ENCODE peak calls at places on chromosomes 12 and 14, in ten cellular contexts. One of them, this sample, is unnamed.

GRCh38 chr14:51304428-51304827 is 64.4 kb downstream of the TMX1 start:
- DNase-seq in lower leg skin: no peak
- DNase-seq in endothelial cell: no peak
- DNase-seq in psoas muscle: no peak
- DNase-seq in K562: no peak
- DNase-seq in lung: no peak
- DNase-seq in heart right ventricle: no peak
- DNase-seq in GM23338: peak
- DNase-seq in prostate gland: no peak
- DNase-seq in Calu3: no peak
- DNase-seq in this sample: no peak

GRCh38 chr12:93802698-93803097 is 125.5 kb downstream of the CRADD start:
- DNase-seq in lower leg skin: no peak
- DNase-seq in endothelial cell: no peak
- DNase-seq in psoas muscle: no peak
- DNase-seq in K562: no peak
- DNase-seq in lung: no peak
- DNase-seq in heart right ventricle: no peak
- DNase-seq in GM23338: peak
- DNase-seq in prostate gland: no peak
- DNase-seq in Calu3: no peak
- DNase-seq in this sample: no peak

GRCh38 chr12:108425238-108425795 is 86.2 kb upstream of the CMKLR1 start:
- DNase-seq in lower leg skin: no peak
- DNase-seq in endothelial cell: no peak
- DNase-seq in psoas muscle: no peak
- DNase-seq in K562: no peak
- DNase-seq in lung: no peak
- DNase-seq in heart right ventricle: no peak
- DNase-seq in GM23338: peak
- DNase-seq in prostate gland: no peak
- DNase-seq in Calu3: no peak
- DNase-seq in this sample: no peak

GRCh38 chr12:53268009-53268636 is at the start of gene ESPL1:
- DNase-seq in lower leg skin: peak
- DNase-seq in endothelial cell: peak
- DNase-seq in psoas muscle: peak
- DNase-seq in K562: peak
- DNase-seq in lung: peak
- DNase-seq in heart right ventricle: peak
- DNase-seq in GM23338: peak
- DNase-seq in prostate gland: peak
- DNase-seq in Calu3: peak
- DNase-seq in this sample: no peak

GRCh38 chr14:60656755-60657608 is 7.7 kb upstream of the SIX1 start:
- DNase-seq in lower leg skin: peak
- DNase-seq in endothelial cell: peak
- DNase-seq in psoas muscle: peak
- DNase-seq in K562: peak
- DNase-seq in lung: no peak
- DNase-seq in heart right ventricle: peak
- DNase-seq in GM23338: peak
- DNase-seq in prostate gland: peak
- DNase-seq in Calu3: peak
- DNase-seq in this sample: no peak

GRCh38 chr12:78802593-78802992 is 62.0 kb upstream of the SYT1 start:
- DNase-seq in lower leg skin: no peak
- DNase-seq in endothelial cell: no peak
- DNase-seq in psoas muscle: no peak
- DNase-seq in K562: no peak
- DNase-seq in lung: no peak
- DNase-seq in heart right ventricle: no peak
- DNase-seq in GM23338: peak
- DNase-seq in prostate gland: no peak
- DNase-seq in Calu3: peak
- DNase-seq in this sample: no peak

GRCh38 chr14:105141486-105142281 is 26.9 kb downstream of the JAG2 start:
- DNase-seq in lower leg skin: peak
- DNase-seq in endothelial cell: no peak
- DNase-seq in psoas muscle: peak
- DNase-seq in K562: no peak
- DNase-seq in lung: no peak
- DNase-seq in heart right ventricle: no peak
- DNase-seq in GM23338: no peak
- DNase-seq in prostate gland: no peak
- DNase-seq in Calu3: no peak
- DNase-seq in this sample: peak

GRCh38 chr14:52356025-52356424 is 41.9 kb downstream of the PTGER2 start:
- DNase-seq in lower leg skin: no peak
- DNase-seq in endothelial cell: no peak
- DNase-seq in psoas muscle: no peak
- DNase-seq in K562: no peak
- DNase-seq in lung: no peak
- DNase-seq in heart right ventricle: no peak
- DNase-seq in GM23338: no peak
- DNase-seq in prostate gland: no peak
- DNase-seq in Calu3: no peak
- DNase-seq in this sample: no peak

GRCh38 chr14:70886421-70887206 is 20.6 kb upstream of the PCNX1 start:
- DNase-seq in lower leg skin: no peak
- DNase-seq in endothelial cell: no peak
- DNase-seq in psoas muscle: no peak
- DNase-seq in K562: peak
- DNase-seq in lung: no peak
- DNase-seq in heart right ventricle: no peak
- DNase-seq in GM23338: no peak
- DNase-seq in prostate gland: no peak
- DNase-seq in Calu3: no peak
- DNase-seq in this sample: no peak

GRCh38 chr12:40192704-40193255 is 32.0 kb upstream of the LRRK2 start:
- DNase-seq in lower leg skin: no peak
- DNase-seq in endothelial cell: no peak
- DNase-seq in psoas muscle: no peak
- DNase-seq in K562: no peak
- DNase-seq in lung: no peak
- DNase-seq in heart right ventricle: no peak
- DNase-seq in GM23338: no peak
- DNase-seq in prostate gland: no peak
- DNase-seq in Calu3: no peak
- DNase-seq in this sample: no peak

GRCh38 chr12:120110550-120111501 is 5.7 kb downstream of the RAB35 start:
- DNase-seq in lower leg skin: peak
- DNase-seq in endothelial cell: peak
- DNase-seq in psoas muscle: peak
- DNase-seq in K562: no peak
- DNase-seq in lung: peak
- DNase-seq in heart right ventricle: peak
- DNase-seq in GM23338: peak
- DNase-seq in prostate gland: no peak
- DNase-seq in Calu3: no peak
- DNase-seq in this sample: peak

GRCh38 chr14:45705954-45706353 is 453.0 kb upstream of the MIS18BP1 start:
- DNase-seq in lower leg skin: no peak
- DNase-seq in endothelial cell: no peak
- DNase-seq in psoas muscle: no peak
- DNase-seq in K562: no peak
- DNase-seq in lung: no peak
- DNase-seq in heart right ventricle: no peak
- DNase-seq in GM23338: no peak
- DNase-seq in prostate gland: no peak
- DNase-seq in Calu3: no peak
- DNase-seq in this sample: no peak

GRCh38 chr14:88255798-88256197 is 67.3 kb downstream of the KCNK10 start:
- DNase-seq in lower leg skin: no peak
- DNase-seq in endothelial cell: no peak
- DNase-seq in psoas muscle: no peak
- DNase-seq in K562: no peak
- DNase-seq in lung: no peak
- DNase-seq in heart right ventricle: no peak
- DNase-seq in GM23338: no peak
- DNase-seq in prostate gland: no peak
- DNase-seq in Calu3: no peak
- DNase-seq in this sample: no peak

DNA sequence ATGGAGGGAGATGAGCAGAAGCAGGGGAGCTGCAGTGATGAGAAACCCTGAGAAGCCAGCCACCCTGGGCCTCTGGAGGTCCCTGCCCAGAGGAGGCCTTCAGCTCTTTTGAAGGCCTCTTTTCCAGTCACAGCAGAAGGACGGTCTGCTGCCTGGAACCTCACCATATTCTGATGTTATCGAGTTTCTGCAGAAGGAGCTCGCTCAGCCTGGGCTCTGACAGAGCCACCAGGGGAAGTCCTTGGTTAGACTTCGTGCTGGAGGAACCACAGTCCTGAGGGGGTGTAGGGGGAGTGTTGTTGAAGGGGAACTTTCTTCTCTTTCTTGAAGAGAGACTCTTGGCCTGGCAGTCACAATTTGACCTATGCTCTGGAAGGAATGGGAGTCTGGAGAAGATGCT is 25.1 kb upstream of the BATF start:
- DNase-seq in lower leg skin: peak
- DNase-seq in endothelial cell: no peak
- DNase-seq in psoas muscle: no peak
- DNase-seq in K562: no peak
- DNase-seq in lung: peak
- DNase-seq in heart right ventricle: no peak
- DNase-seq in GM23338: no peak
- DNase-seq in prostate gland: no peak
- DNase-seq in Calu3: no peak
- DNase-seq in this sample: no peak
- TF ChIP-seq CTCF in lower leg skin: no peak
- TF ChIP-seq CTCF in endothelial cell: no peak
- TF ChIP-seq CTCF in psoas muscle: no peak
- TF ChIP-seq CTCF in K562: no peak
- TF ChIP-seq CTCF in lung: no peak
- TF ChIP-seq CTCF in heart right ventricle: no peak
- TF ChIP-seq CTCF in GM23338: no peak
- TF ChIP-seq CTCF in prostate gland: no peak
- TF ChIP-seq CTCF in Calu3: no peak
- TF ChIP-seq CTCF in this sample: no peak

GRCh38 chr12:88185279-88185678 is 43.2 kb downstream of the TMTC3 start:
- DNase-seq in lower leg skin: no peak
- DNase-seq in endothelial cell: no peak
- DNase-seq in psoas muscle: no peak
- DNase-seq in K562: no peak
- DNase-seq in lung: no peak
- DNase-seq in heart right ventricle: no peak
- DNase-seq in GM23338: no peak
- DNase-seq in prostate gland: no peak
- DNase-seq in Calu3: no peak
- DNase-seq in this sample: no peak

GRCh38 chr12:88179436-88180014 is 37.4 kb downstream of the TMTC3 start:
- DNase-seq in lower leg skin: no peak
- DNase-seq in endothelial cell: no peak
- DNase-seq in psoas muscle: no peak
- DNase-seq in K562: no peak
- DNase-seq in lung: no peak
- DNase-seq in heart right ventricle: no peak
- DNase-seq in GM23338: no peak
- DNase-seq in prostate gland: no peak
- DNase-seq in Calu3: no peak
- DNase-seq in this sample: no peak

GRCh38 chr12:88184196-88184595 is 42.1 kb downstream of the TMTC3 start:
- DNase-seq in lower leg skin: no peak
- DNase-seq in endothelial cell: no peak
- DNase-seq in psoas muscle: no peak
- DNase-seq in K562: no peak
- DNase-seq in lung: no peak
- DNase-seq in heart right ventricle: no peak
- DNase-seq in GM23338: no peak
- DNase-seq in prostate gland: no peak
- DNase-seq in Calu3: no peak
- DNase-seq in this sample: no peak

GRCh38 chr12:88182431-88182830 is 40.3 kb downstream of the TMTC3 start:
- DNase-seq in lower leg skin: no peak
- DNase-seq in endothelial cell: no peak
- DNase-seq in psoas muscle: no peak
- DNase-seq in K562: no peak
- DNase-seq in lung: no peak
- DNase-seq in heart right ventricle: no peak
- DNase-seq in GM23338: no peak
- DNase-seq in prostate gland: no peak
- DNase-seq in Calu3: no peak
- DNase-seq in this sample: no peak

GRCh38 chr12:88181881-88182280 is 39.8 kb downstream of the TMTC3 start:
- DNase-seq in lower leg skin: no peak
- DNase-seq in endothelial cell: no peak
- DNase-seq in psoas muscle: no peak
- DNase-seq in K562: no peak
- DNase-seq in lung: no peak
- DNase-seq in heart right ventricle: no peak
- DNase-seq in GM23338: no peak
- DNase-seq in prostate gland: no peak
- DNase-seq in Calu3: no peak
- DNase-seq in this sample: no peak
- TF ChIP-seq CTCF in lower leg skin: no peak
- TF ChIP-seq CTCF in endothelial cell: no peak
- TF ChIP-seq CTCF in psoas muscle: no peak
- TF ChIP-seq CTCF in K562: no peak
- TF ChIP-seq CTCF in lung: no peak
- TF ChIP-seq CTCF in heart right ventricle: no peak
- TF ChIP-seq CTCF in GM23338: no peak
- TF ChIP-seq CTCF in prostate gland: no peak
- TF ChIP-seq CTCF in Calu3: no peak
- TF ChIP-seq CTCF in this sample: no peak

GRCh38 chr12:112714166-112714565 is 77.4 kb upstream of the RPH3A start:
- DNase-seq in lower leg skin: no peak
- DNase-seq in endothelial cell: no peak
- DNase-seq in psoas muscle: no peak
- DNase-seq in K562: no peak
- DNase-seq in lung: no peak
- DNase-seq in heart right ventricle: no peak
- DNase-seq in GM23338: no peak
- DNase-seq in prostate gland: no peak
- DNase-seq in Calu3: no peak
- DNase-seq in this sample: no peak
- TF ChIP-seq CTCF in lower leg skin: no peak
- TF ChIP-seq CTCF in endothelial cell: no peak
- TF ChIP-seq CTCF in psoas muscle: no peak
- TF ChIP-seq CTCF in K562: no peak
- TF ChIP-seq CTCF in lung: no peak
- TF ChIP-seq CTCF in heart right ventricle: no peak
- TF ChIP-seq CTCF in GM23338: no peak
- TF ChIP-seq CTCF in prostate gland: no peak
- TF ChIP-seq CTCF in Calu3: no peak
- TF ChIP-seq CTCF in this sample: no peak

DNA sequence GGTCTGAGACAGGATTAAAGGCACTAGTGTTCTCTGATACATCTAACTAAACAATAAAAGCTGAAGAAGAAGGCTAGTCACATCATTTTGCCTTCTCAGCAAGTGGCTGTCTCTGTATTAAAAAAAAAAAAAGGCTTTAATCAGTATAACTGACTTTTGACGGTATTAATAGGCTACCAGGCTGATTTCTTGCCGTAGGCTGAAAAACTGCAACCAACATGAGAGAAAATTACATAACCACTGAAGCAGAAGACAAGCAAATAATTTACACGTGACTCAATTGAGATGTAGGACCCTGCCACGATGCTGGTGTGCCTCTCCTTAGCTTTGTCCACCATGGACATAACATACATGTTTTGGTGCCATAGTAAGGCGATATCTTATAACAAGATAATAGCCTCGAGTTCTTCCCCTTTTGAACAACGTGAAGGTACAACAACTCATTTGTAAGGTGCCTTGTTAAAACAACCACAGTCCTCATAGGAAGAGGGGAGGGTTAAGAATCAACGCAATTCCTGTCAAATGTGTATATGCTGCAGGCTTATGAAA is 88.7 kb upstream of the GRIP1 start:
- DNase-seq in lower leg skin: no peak
- DNase-seq in endothelial cell: no peak
- DNase-seq in psoas muscle: no peak
- DNase-seq in K562: no peak
- DNase-seq in lung: no peak
- DNase-seq in heart right ventricle: no peak
- DNase-seq in GM23338: no peak
- DNase-seq in prostate gland: no peak
- DNase-seq in Calu3: no peak
- DNase-seq in this sample: no peak
- TF ChIP-seq CTCF in lower leg skin: no peak
- TF ChIP-seq CTCF in endothelial cell: no peak
- TF ChIP-seq CTCF in psoas muscle: no peak
- TF ChIP-seq CTCF in K562: no peak
- TF ChIP-seq CTCF in lung: no peak
- TF ChIP-seq CTCF in heart right ventricle: no peak
- TF ChIP-seq CTCF in GM23338: no peak
- TF ChIP-seq CTCF in prostate gland: no peak
- TF ChIP-seq CTCF in Calu3: no peak
- TF ChIP-seq CTCF in this sample: no peak